ENCODE peak calls at places on chromosomes 7 and 10, in seven cellular contexts. C, N, A, D, T, L and E are unnamed samples.

GRCh38 chr10:75444781-75445386 is 13.5 kb downstream of the LRMDA start:
- DNase-seq in C (peak; percentile 23), N (no peak), A (no peak), D (no peak), T (no peak), L (no peak), E (no peak)

GRCh38 chr10:24202181-24202570 is 6.8 kb upstream of the KIAA1217 start:
- DNase-seq in C (no peak), N (peak; percentile 41), A (no peak), D (no peak), T (peak; percentile 22), L (peak; percentile 63), E (no peak)

GRCh38 chr7:127620406-127621233 is 2.7 kb upstream of the PAX4 start:
- DNase-seq in C (no peak), N (peak; percentile 45), A (no peak), D (no peak), T (no peak), L (peak; percentile 72), E (no peak)

GRCh38 chr7:17598846-17599245 is 300.4 kb downstream of the AHR start:
- DNase-seq in C (peak; percentile 22), N (no peak), A (no peak), D (no peak), T (no peak), L (no peak), E (no peak)

GRCh38 chr7:3399858-3400257 is 98.8 kb downstream of the SDK1 start:
- DNase-seq in C (peak; percentile 27), N (peak; percentile 78), A (no peak), D (no peak), T (no peak), L (peak; percentile 91), E (no peak)

GRCh38 chr10:19819419-19820033 is 3.3 kb downstream of the PLXDC2 start:
- DNase-seq in C (peak; percentile 34), N (no peak), A (no peak), D (peak; percentile 85), T (peak; percentile 71), L (no peak), E (no peak)

GRCh38 chr7:19520392-19520791 is 188.4 kb downstream of the POLR1F start:
- DNase-seq in C (no peak), N (no peak), A (no peak), D (no peak), T (no peak), L (no peak), E (no peak)

GRCh38 chr10:17430647-17431355 is 23.6 kb downstream of the ST8SIA6 start:
- DNase-seq in C (peak; percentile 63), N (peak; percentile 76), A (peak; percentile 67), D (peak; percentile 60), T (peak; percentile 83), L (peak; percentile 72), E (peak; percentile 88)

GRCh38 chr10:17003666-17004065 is 125.9 kb downstream of the CUBN start:
- DNase-seq in C (peak; percentile 51), N (no peak), A (no peak), D (no peak), T (no peak), L (no peak), E (no peak)

GRCh38 chr10:74075906-74076305 is 74.7 kb downstream of the AP3M1 start:
- DNase-seq in C (no peak), N (no peak), A (no peak), D (no peak), T (no peak), L (no peak), E (no peak)

GRCh38 chr7:3149231-3149960 is 105.7 kb upstream of the CARD11 start:
- DNase-seq in C (no peak), N (no peak), A (no peak), D (no peak), T (no peak), L (no peak), E (no peak)

GRCh38 chr7:119172043-119172442 is 947.5 kb downstream of the ANKRD7 start:
- DNase-seq in C (no peak), N (no peak), A (no peak), D (no peak), T (no peak), L (no peak), E (no peak)

GRCh38 chr10:130003166-130003565 is 39.1 kb upstream of the EBF3 start:
- DNase-seq in C (no peak), N (no peak), A (no peak), D (no peak), T (no peak), L (no peak), E (no peak)

GRCh38 chr7:128781126-128781525 is 5.5 kb upstream of the OPN1SW start:
- DNase-seq in C (peak; percentile 80), N (no peak), A (no peak), D (no peak), T (no peak), L (no peak), E (no peak)

GRCh38 chr7:2472744-2473143 is 3.5 kb downstream of the GRIFIN start:
- DNase-seq in C (no peak), N (no peak), A (no peak), D (no peak), T (no peak), L (no peak), E (no peak)

DNA sequence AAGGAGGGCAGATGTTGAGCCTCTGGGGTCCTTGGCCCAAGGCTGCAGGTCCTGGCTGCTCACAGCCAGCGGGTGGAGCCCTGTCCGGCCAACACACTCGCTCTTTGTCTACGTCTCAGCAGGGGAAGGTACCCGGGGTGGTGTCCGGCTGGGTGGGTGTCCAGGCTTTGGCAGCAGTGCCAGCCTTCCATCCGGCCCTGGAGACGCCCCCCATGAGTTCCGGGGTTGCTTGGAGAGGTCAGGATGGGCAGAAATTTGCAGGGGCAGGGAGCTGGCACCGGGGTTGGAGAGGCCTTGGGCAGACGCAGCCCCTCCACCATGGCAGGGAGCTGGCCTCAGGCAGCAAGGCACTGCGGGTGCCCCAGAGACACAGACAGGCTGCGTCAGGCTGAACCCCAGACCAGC is 42.2 kb upstream of the ELN start:
- DNase-seq in C (no peak), N (no peak), A (no peak), D (no peak), T (no peak), L (no peak), E (no peak)
- TF ChIP-seq CTCF in C (no peak), N (no peak), A (no peak), D (no peak), T (no peak), L (peak; percentile 11), E (no peak)

GRCh38 chr10:13349776-13350274 is 1.7 kb upstream of the SEPHS1 start:
- DNase-seq in C (peak; percentile 67), N (peak; percentile 86), A (peak; percentile 37), D (no peak), T (peak; percentile 38), L (peak; percentile 96), E (no peak)

GRCh38 chr10:13351340-13351915 is 3.3 kb upstream of the SEPHS1 start:
- DNase-seq in C (no peak), N (peak; percentile 66), A (no peak), D (no peak), T (no peak), L (peak; percentile 88), E (no peak)

GRCh38 chr10:13356392-13356791 is 8.3 kb upstream of the SEPHS1 start:
- DNase-seq in C (no peak), N (no peak), A (no peak), D (no peak), T (no peak), L (no peak), E (no peak)

GRCh38 chr10:13354783-13355182 is 6.7 kb upstream of the SEPHS1 start:
- DNase-seq in C (no peak), N (no peak), A (no peak), D (no peak), T (no peak), L (no peak), E (no peak)

DNA sequence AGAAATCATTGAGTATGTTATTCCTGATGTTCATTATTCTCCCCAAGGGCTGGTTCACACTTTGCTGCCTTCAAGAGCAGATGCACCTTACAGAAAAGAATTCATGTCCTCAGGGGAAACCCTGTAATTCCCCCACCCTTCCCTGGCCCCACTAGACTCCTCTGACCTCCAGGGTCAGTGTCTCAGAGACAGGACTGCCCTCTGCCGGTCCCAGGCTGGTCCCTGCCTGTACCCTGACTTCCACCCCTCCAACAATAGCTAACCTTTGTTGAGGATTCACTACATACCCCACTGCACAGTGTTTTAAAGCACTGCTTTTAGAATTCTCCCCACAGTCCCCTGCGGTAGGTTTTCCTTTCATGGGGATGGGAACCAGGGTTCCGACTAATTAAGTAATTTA is 4.4 kb upstream of the SEPHS1 start:
- DNase-seq in C (no peak), N (peak; percentile 62), A (no peak), D (no peak), T (no peak), L (peak; percentile 68), E (no peak)
- TF ChIP-seq CTCF in C (no peak), N (peak; percentile 14), A (no peak), D (no peak), T (no peak), L (peak; percentile 59), E (no peak)

DNA sequence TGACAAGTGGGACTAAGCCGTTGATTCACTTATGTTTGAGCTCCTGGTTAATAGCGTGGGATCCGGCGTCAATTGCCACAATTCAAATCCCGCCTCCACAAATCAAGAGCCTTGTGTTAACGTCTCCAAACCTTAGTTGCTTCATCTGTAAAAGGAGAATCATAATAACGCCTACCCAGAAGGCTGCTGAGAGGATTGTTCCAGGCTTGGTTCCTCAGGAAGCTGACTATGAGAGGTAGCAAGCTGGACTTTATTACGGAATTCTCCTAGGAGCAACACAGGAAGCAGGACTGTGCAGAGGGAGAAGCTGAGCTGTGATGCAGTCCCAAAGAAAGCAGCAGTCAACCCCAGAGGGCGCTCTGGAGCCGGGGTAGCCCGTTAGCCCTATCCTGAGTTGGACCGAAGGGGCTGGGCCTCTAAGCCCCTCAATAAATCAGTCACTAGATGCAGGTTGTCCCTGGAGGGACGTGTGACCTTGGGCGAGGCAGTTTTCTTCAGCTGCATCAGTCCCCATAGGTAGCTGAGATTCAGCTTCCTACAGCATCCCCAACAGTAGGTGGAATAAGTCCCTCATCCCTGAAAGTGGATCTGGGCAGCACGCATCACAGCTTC is 6.9 kb upstream of the BAG3 start:
- DNase-seq in C (no peak), N (peak; percentile 78), A (no peak), D (no peak), T (no peak), L (peak; percentile 85), E (no peak)
- TF ChIP-seq CTCF in C (no peak), N (peak; percentile 29), A (no peak), D (no peak), T (no peak), L (peak; percentile 70), E (no peak)

DNA sequence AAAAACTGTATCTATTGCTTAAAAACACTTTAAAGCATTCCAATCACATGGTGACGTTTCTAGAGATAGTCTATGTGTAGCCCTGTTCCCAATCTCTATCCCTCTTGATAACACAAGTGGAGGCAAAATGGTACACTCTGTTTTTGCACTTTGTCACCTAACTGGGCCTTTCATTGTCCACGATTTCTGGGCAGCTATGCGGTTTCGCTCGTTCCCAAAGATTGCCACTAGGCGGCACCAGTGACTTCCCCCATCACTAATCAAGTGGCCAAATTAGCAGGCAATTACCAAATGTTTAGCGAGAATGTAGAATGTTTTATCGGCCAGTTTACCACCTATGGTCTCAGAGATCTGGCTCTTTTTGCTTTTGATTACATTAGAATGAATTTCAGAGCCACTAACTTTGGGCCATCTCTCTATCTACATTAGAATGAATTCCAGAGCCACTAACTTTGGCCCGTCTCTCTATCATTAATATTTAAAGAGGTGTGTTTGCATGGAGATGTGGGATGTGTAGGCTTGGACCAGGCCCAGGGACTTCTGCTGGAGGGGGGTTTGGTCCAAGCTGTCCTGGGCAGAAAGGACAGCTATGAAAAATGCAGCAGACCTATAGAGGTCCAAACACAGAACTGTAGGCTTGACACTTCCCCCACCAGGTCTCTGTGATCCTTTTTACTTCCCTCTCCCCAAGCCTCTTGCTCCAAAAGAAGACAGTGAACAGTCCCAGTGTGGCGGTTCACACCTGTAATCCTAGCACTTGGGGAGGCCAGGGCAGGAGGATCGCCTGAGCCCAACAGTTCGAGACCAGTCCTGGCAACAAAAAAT is 90.1 kb downstream of the EPC1 start:
- DNase-seq in C (no peak), N (peak; percentile 69), A (peak; percentile 80), D (peak; percentile 58), T (peak; percentile 54), L (peak; percentile 65), E (no peak)
- TF ChIP-seq CTCF in C (peak; percentile 94), N (peak; percentile 72), A (no peak), D (no peak), T (peak; percentile 89), L (peak; percentile 90), E (peak; percentile 86)